ENCODE peak calls at places on chromosome 5, in five cellular contexts. One of them, this sample, is unnamed.

GRCh38 chr5:102341918-102342317 is 45.8 kb upstream of the SLCO4C1 start:
- DNase-seq in stomach: no peak
- DNase-seq in hepatocyte: peak; percentile 10
- DNase-seq in pancreas: no peak
- DNase-seq in kidney epithelial cell: no peak
- DNase-seq in this sample: no peak

GRCh38 chr5:159826351-159827222 is 89.7 kb upstream of the ADRA1B start:
- DNase-seq in stomach: peak; percentile 82
- DNase-seq in pancreas: no peak
- DNase-seq in kidney epithelial cell: peak; percentile 91
- DNase-seq in hepatocyte: peak; percentile 27
- DNase-seq in this sample: no peak

GRCh38 chr5:99600952-99601351 is 672.1 kb upstream of the CHD1 start:
- DNase-seq in stomach: no peak
- DNase-seq in pancreas: no peak
- DNase-seq in kidney epithelial cell: no peak
- DNase-seq in hepatocyte: no peak
- DNase-seq in this sample: no peak

GRCh38 chr5:154059039-154059430 is 20.3 kb downstream of the MFAP3 start:
- DNase-seq in hepatocyte: no peak
- DNase-seq in stomach: no peak
- DNase-seq in kidney epithelial cell: no peak
- DNase-seq in pancreas: no peak
- DNase-seq in this sample: no peak

GRCh38 chr5:153523831-153524230 is 33.4 kb downstream of the GRIA1 start:
- DNase-seq in hepatocyte: peak; percentile 17
- DNase-seq in kidney epithelial cell: no peak
- DNase-seq in stomach: no peak
- DNase-seq in pancreas: peak; percentile 47
- DNase-seq in this sample: peak; percentile 43

GRCh38 chr5:10538789-10539684 is 24.8 kb upstream of the ANKRD33B start:
- DNase-seq in kidney epithelial cell: no peak
- DNase-seq in hepatocyte: no peak
- DNase-seq in stomach: no peak
- DNase-seq in pancreas: no peak
- DNase-seq in this sample: no peak

GRCh38 chr5:9605459-9605858 is 24.7 kb downstream of the TAS2R1 start:
- DNase-seq in hepatocyte: no peak
- DNase-seq in pancreas: no peak
- DNase-seq in kidney epithelial cell: no peak
- DNase-seq in stomach: no peak
- DNase-seq in this sample: no peak

GRCh38 chr5:93621340-93621872 is 38.4 kb downstream of the NR2F1 start:
- DNase-seq in kidney epithelial cell: no peak
- DNase-seq in stomach: peak; percentile 53
- DNase-seq in pancreas: peak; percentile 90
- DNase-seq in hepatocyte: peak; percentile 70
- DNase-seq in this sample: peak; percentile 84

GRCh38 chr5:154446183-154447073 is 631 bp downstream of the SAP30L start:
- DNase-seq in kidney epithelial cell: no peak
- DNase-seq in hepatocyte: peak; percentile 85
- DNase-seq in pancreas: peak; percentile 78
- DNase-seq in stomach: peak; percentile 54
- DNase-seq in this sample: peak; percentile 71

GRCh38 chr5:32339878-32340277 is 27.1 kb upstream of the MTMR12 start:
- DNase-seq in kidney epithelial cell: no peak
- DNase-seq in hepatocyte: no peak
- DNase-seq in pancreas: no peak
- DNase-seq in stomach: no peak
- DNase-seq in this sample: no peak

GRCh38 chr5:155587458-155587857 is 573.9 kb downstream of the KIF4B start:
- DNase-seq in kidney epithelial cell: no peak
- DNase-seq in stomach: no peak
- DNase-seq in hepatocyte: no peak
- DNase-seq in pancreas: no peak
- DNase-seq in this sample: no peak

GRCh38 chr5:609088-609370 is 3.1 kb upstream of the CEP72 start:
- DNase-seq in kidney epithelial cell: no peak
- DNase-seq in hepatocyte: no peak
- DNase-seq in stomach: peak; percentile 11
- DNase-seq in pancreas: no peak
- DNase-seq in this sample: no peak

GRCh38 chr5:73292816-73293459 is 119.9 kb downstream of the TMEM174 start:
- DNase-seq in stomach: no peak
- DNase-seq in hepatocyte: no peak
- DNase-seq in pancreas: no peak
- DNase-seq in kidney epithelial cell: no peak
- DNase-seq in this sample: no peak

GRCh38 chr5:93821892-93822291 is 80.5 kb upstream of the POU5F2 start:
- DNase-seq in kidney epithelial cell: no peak
- DNase-seq in stomach: no peak
- DNase-seq in pancreas: no peak
- DNase-seq in hepatocyte: no peak
- DNase-seq in this sample: no peak

GRCh38 chr5:14467886-14468285 is 113.7 kb upstream of the OTULINL start:
- DNase-seq in pancreas: no peak
- DNase-seq in stomach: no peak
- DNase-seq in kidney epithelial cell: no peak
- DNase-seq in hepatocyte: no peak
- DNase-seq in this sample: no peak

GRCh38 chr5:149404746-149405549 is 25.9 kb upstream of the IL17B start:
- DNase-seq in stomach: no peak
- DNase-seq in kidney epithelial cell: no peak
- DNase-seq in pancreas: no peak
- DNase-seq in hepatocyte: peak; percentile 40
- DNase-seq in this sample: peak; percentile 70

GRCh38 chr5:55544341-55544740 is 9.6 kb upstream of the PLPP1 start:
- DNase-seq in kidney epithelial cell: no peak
- DNase-seq in pancreas: no peak
- DNase-seq in stomach: no peak
- DNase-seq in hepatocyte: no peak
- DNase-seq in this sample: no peak

GRCh38 chr5:41510176-41510831 is at the start of gene PLCXD3:
- DNase-seq in stomach: peak; percentile 60
- DNase-seq in pancreas: peak; percentile 71
- DNase-seq in hepatocyte: peak; percentile 29
- DNase-seq in kidney epithelial cell: no peak
- DNase-seq in this sample: peak; percentile 74

GRCh38 chr5:141343242-141343952 is at the start of gene PCDHGA3:
- DNase-seq in hepatocyte: no peak
- DNase-seq in kidney epithelial cell: no peak
- DNase-seq in pancreas: no peak
- DNase-seq in stomach: no peak
- DNase-seq in this sample: no peak

GRCh38 chr5:173328896-173329369 is 719 bp upstream of the STC2 start:
- DNase-seq in kidney epithelial cell: peak; percentile 39
- DNase-seq in pancreas: peak; percentile 77
- DNase-seq in hepatocyte: peak; percentile 81
- DNase-seq in stomach: no peak
- DNase-seq in this sample: no peak

GRCh38 chr5:110653231-110653970 is 73.1 kb downstream of the TMEM232 start:
- DNase-seq in kidney epithelial cell: no peak
- DNase-seq in pancreas: no peak
- DNase-seq in stomach: no peak
- DNase-seq in hepatocyte: no peak
- DNase-seq in this sample: no peak

GRCh38 chr5:72596956-72597355 is 89.7 kb upstream of the ZNF366 start:
- DNase-seq in pancreas: no peak
- DNase-seq in stomach: no peak
- DNase-seq in kidney epithelial cell: no peak
- DNase-seq in hepatocyte: no peak
- DNase-seq in this sample: no peak

GRCh38 chr5:1134478-1134877 is 22.6 kb upstream of the SLC12A7 start:
- DNase-seq in pancreas: no peak
- DNase-seq in hepatocyte: no peak
- DNase-seq in stomach: peak; percentile 77
- DNase-seq in kidney epithelial cell: no peak
- DNase-seq in this sample: no peak

GRCh38 chr5:41735213-41735612 is 135.0 kb downstream of the OXCT1 start:
- DNase-seq in hepatocyte: no peak
- DNase-seq in kidney epithelial cell: no peak
- DNase-seq in stomach: no peak
- DNase-seq in pancreas: no peak
- DNase-seq in this sample: no peak

DNA sequence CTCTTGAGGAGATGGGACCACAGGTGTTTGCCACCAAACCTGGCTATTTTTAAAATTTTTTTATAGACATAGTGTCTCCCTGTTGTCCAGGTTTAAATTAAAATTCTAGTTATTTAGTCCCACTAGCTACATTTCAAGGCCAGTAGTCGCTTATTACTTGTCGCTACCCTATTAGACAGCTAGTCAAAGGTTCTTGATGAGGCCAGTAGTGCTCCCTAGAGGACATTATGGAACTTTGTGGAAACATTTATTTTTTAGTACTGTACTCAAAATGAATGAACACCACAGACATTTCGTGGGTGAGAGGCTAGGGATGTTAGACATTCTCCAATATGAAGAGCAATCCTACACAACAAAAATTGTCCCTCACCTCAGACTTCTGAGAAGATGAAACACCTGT is 14.4 kb upstream of the GRXCR2 start:
- DNase-seq in pancreas: no peak
- DNase-seq in stomach: no peak
- DNase-seq in hepatocyte: no peak
- DNase-seq in kidney epithelial cell: no peak
- DNase-seq in this sample: no peak
- TF ChIP-seq CTCF in pancreas: no peak
- TF ChIP-seq CTCF in stomach: no peak
- TF ChIP-seq CTCF in hepatocyte: peak; percentile 21
- TF ChIP-seq CTCF in kidney epithelial cell: no peak
- TF ChIP-seq CTCF in this sample: no peak

GRCh38 chr5:113295111-113295539 is 139.7 kb downstream of the TSSK1B start:
- DNase-seq in kidney epithelial cell: no peak
- DNase-seq in stomach: no peak
- DNase-seq in hepatocyte: no peak
- DNase-seq in pancreas: no peak
- DNase-seq in this sample: no peak

GRCh38 chr5:113292535-113292934 is 142.3 kb downstream of the TSSK1B start:
- DNase-seq in kidney epithelial cell: no peak
- DNase-seq in pancreas: no peak
- DNase-seq in stomach: no peak
- DNase-seq in hepatocyte: peak; percentile 17
- DNase-seq in this sample: no peak

GRCh38 chr5:113293068-113293571 is 141.7 kb downstream of the TSSK1B start:
- DNase-seq in pancreas: no peak
- DNase-seq in stomach: no peak
- DNase-seq in hepatocyte: no peak
- DNase-seq in kidney epithelial cell: no peak
- DNase-seq in this sample: no peak

GRCh38 chr5:113293613-113294340 is 141.0 kb downstream of the TSSK1B start:
- DNase-seq in hepatocyte: peak; percentile 11
- DNase-seq in pancreas: no peak
- DNase-seq in kidney epithelial cell: no peak
- DNase-seq in stomach: no peak
- DNase-seq in this sample: no peak

GRCh38 chr5:113294341-113295110 is 140.3 kb downstream of the TSSK1B start:
- DNase-seq in hepatocyte: peak; percentile 92
- DNase-seq in stomach: peak; percentile 77
- DNase-seq in kidney epithelial cell: peak; percentile 70
- DNase-seq in pancreas: peak; percentile 87
- DNase-seq in this sample: peak; percentile 90
- TF ChIP-seq CTCF in hepatocyte: peak; percentile 20
- TF ChIP-seq CTCF in stomach: no peak
- TF ChIP-seq CTCF in kidney epithelial cell: no peak
- TF ChIP-seq CTCF in pancreas: no peak
- TF ChIP-seq CTCF in this sample: no peak

GRCh38 chr5:109453251-109453650 is 43.5 kb upstream of the PJA2 start:
- DNase-seq in pancreas: no peak
- DNase-seq in hepatocyte: no peak
- DNase-seq in kidney epithelial cell: no peak
- DNase-seq in stomach: no peak
- DNase-seq in this sample: no peak
- TF ChIP-seq CTCF in pancreas: no peak
- TF ChIP-seq CTCF in hepatocyte: no peak
- TF ChIP-seq CTCF in kidney epithelial cell: no peak
- TF ChIP-seq CTCF in stomach: no peak
- TF ChIP-seq CTCF in this sample: no peak

DNA sequence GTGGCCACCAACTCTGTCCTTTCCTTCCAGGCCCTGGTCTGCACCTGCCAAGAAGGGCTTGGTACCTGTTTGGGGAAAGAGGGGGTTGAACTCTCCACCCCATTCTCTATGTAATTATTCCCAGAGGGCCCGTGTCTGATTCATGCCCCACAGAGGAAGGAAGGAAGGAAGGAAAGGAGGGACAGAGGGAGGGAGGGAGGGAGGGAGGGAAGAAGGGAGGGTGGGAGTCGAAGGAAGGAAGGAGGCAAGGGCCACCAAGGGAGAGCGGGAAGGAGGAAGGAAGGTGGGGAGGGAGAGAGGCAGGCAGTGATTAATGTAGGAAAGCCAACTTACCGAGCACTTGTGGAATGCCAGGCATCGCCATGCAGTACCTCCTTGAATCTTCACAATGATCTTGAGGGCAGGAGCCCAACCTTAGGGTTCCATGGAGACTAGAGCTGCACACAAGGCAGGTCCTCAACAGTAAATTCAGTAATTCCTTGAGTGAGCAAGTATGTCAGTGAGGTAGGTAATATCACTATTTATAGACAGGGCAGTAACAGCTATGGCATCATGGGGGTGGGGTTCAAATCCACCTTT is 75.8 kb downstream of the FGF18 start:
- DNase-seq in stomach: no peak
- DNase-seq in pancreas: no peak
- DNase-seq in kidney epithelial cell: peak; percentile 54
- DNase-seq in hepatocyte: no peak
- DNase-seq in this sample: no peak
- TF ChIP-seq CTCF in stomach: no peak
- TF ChIP-seq CTCF in pancreas: no peak
- TF ChIP-seq CTCF in kidney epithelial cell: no peak
- TF ChIP-seq CTCF in hepatocyte: no peak
- TF ChIP-seq CTCF in this sample: no peak

GRCh38 chr5:176857514-176858273 is 41.5 kb downstream of the HK3 start:
- DNase-seq in kidney epithelial cell: no peak
- DNase-seq in stomach: no peak
- DNase-seq in pancreas: no peak
- DNase-seq in hepatocyte: no peak
- DNase-seq in this sample: no peak
- TF ChIP-seq CTCF in kidney epithelial cell: no peak
- TF ChIP-seq CTCF in stomach: no peak
- TF ChIP-seq CTCF in pancreas: no peak
- TF ChIP-seq CTCF in hepatocyte: no peak
- TF ChIP-seq CTCF in this sample: no peak

This sample was measured in tibial artery.